ENCODE peak calls at places on chromosomes 13 and 19, in eight cellular contexts. F is skeletal muscle cell; E is aorta; A is MV-4-11; U is NCI-H446; X is activated T-helper 9 cell treated with anti-CD3 and anti-CD28 coated beads, Interleukin-2, amount 50 U/mL, for 16 hours; S is central memory CD8-positive, alpha-beta T cell; Z is H9. J is an unnamed sample.
A peak's percentile ranks its signal among the peaks of the same experiment; 100 is the strongest.

GRCh38 chr13:109999659-110000533 is 213.5 kb upstream of the IRS2 start:
- DNase-seq in E (no peak), U (no peak), Z (no peak), F (no peak), A (no peak), X (no peak), S (no peak), J (no peak)

GRCh38 chr13:32426191-32426980 is 1.5 kb downstream of the N4BP2L1 start:
- DNase-seq in F (no peak), S (peak; percentile 44), U (no peak), E (no peak), A (peak; percentile 90), Z (no peak), X (peak; percentile 4), J (no peak)

GRCh38 chr19:13985771-13986347 is 20.3 kb downstream of the RFX1 start:
- DNase-seq in A (no peak), U (no peak), F (no peak), S (no peak), Z (peak; percentile 63), E (no peak), X (peak; percentile 16), J (no peak)

GRCh38 chr13:95494082-95494681 is 58.3 kb upstream of the CLDN10 start:
- DNase-seq in F (no peak), U (peak; percentile 9), Z (no peak), A (peak; percentile 57), X (no peak), E (no peak), S (no peak), J (no peak)

GRCh38 chr13:24670174-24670573 is 10.0 kb upstream of the ATP12A start:
- DNase-seq in U (no peak), X (no peak), S (no peak), E (no peak), Z (no peak), F (no peak), A (no peak), J (no peak)

GRCh38 chr19:12913871-12914690 is 5.0 kb downstream of the SYCE2 start:
- DNase-seq in E (no peak), A (peak; percentile 92), X (no peak), S (peak; percentile 28), U (no peak), Z (no peak), F (no peak), J (peak; percentile 29)

GRCh38 chr19:15479391-15480345 is at the start of gene PGLYRP2:
- DNase-seq in S (no peak), F (no peak), A (peak; percentile 19), X (no peak), E (peak; percentile 72), U (no peak), Z (peak; percentile 48), J (no peak)

GRCh38 chr13:100648354-100648753 is 26.2 kb downstream of the TMTC4 start:
- DNase-seq in X (no peak), F (no peak), U (no peak), E (no peak), Z (no peak), S (no peak), A (peak; percentile 34), J (no peak)

GRCh38 chr19:8343483-8343844 is 402 bp upstream of the KANK3 start:
- DNase-seq in S (no peak), A (no peak), Z (no peak), E (no peak), F (no peak), U (no peak), X (no peak), J (no peak)

GRCh38 chr19:620166-620862 is 13.0 kb downstream of the POLRMT start:
- DNase-seq in X (no peak), Z (no peak), E (no peak), U (no peak), S (no peak), A (no peak), F (no peak), J (no peak)

GRCh38 chr13:21061077-21061945 is at the start of gene LATS2:
- DNase-seq in E (peak; percentile 99), U (peak; percentile 76), S (peak; percentile 33), Z (peak; percentile 96), X (peak; percentile 34), A (peak; percentile 80), F (peak; percentile 85), J (no peak)

GRCh38 chr13:29457299-29457698 is 138.2 kb downstream of the SLC7A1 start:
- DNase-seq in X (no peak), E (no peak), Z (no peak), S (no peak), U (no peak), F (peak; percentile 62), A (peak; percentile 6), J (no peak)

GRCh38 chr13:48819376-48819775 is 156.3 kb upstream of the FNDC3A start:
- DNase-seq in X (no peak), S (no peak), A (no peak), F (no peak), Z (no peak), U (no peak), E (no peak), J (no peak)

GRCh38 chr19:2528543-2529173 is 52.7 kb downstream of the GADD45B start:
- DNase-seq in X (no peak), U (no peak), S (no peak), A (no peak), Z (peak; percentile 21), F (no peak), E (no peak), J (no peak)